ENCODE peak calls at places on chromosomes 12 and 14, in four cellular contexts. X is lower leg skin; S is stimulated activated CD8-positive, alpha-beta memory T cell treated with anti-CD3 and anti-CD28 coated beads, Interleukin-4, amount 100 ng/mL, for 4 hours; P is H1. A is an unnamed sample.

GRCh38 chr12:116455540-116456306 is 103.5 kb upstream of the MAP1LC3B2 start:
- DNase-seq in X (peak), S (no peak), P (no peak), A (peak)

GRCh38 chr12:30822385-30823139 is 67.8 kb upstream of the CAPRIN2 start:
- DNase-seq in S (no peak), X (peak), P (peak), A (peak)

GRCh38 chr12:68785358-68785757 is 22.6 kb upstream of the MDM2 start:
- DNase-seq in X (no peak), S (no peak), P (no peak), A (no peak)

GRCh38 chr14:74244115-74244514 is 4.9 kb downstream of the VSX2 start:
- DNase-seq in P (no peak), S (no peak), X (no peak), A (no peak)

GRCh38 chr12:3551386-3551785 is 60.4 kb downstream of the PRMT8 start:
- DNase-seq in P (peak), S (no peak), X (peak), A (no peak)

GRCh38 chr14:29927596-29928341 is at the start of gene PRKD1:
- DNase-seq in S (no peak), X (peak), P (peak), A (peak)

GRCh38 chr12:47881826-47882427 is 22.9 kb downstream of the VDR start:
- DNase-seq in X (no peak), S (no peak), P (no peak), A (no peak)

GRCh38 chr12:86711716-86712115 is 455.5 kb upstream of the MGAT4C start:
- DNase-seq in X (no peak), S (no peak), P (no peak), A (no peak)

GRCh38 chr14:50038398-50039119 is 77.8 kb downstream of the VCPKMT start:
- DNase-seq in S (no peak), X (no peak), P (no peak), A (no peak)

GRCh38 chr12:64056741-64057140 is 165.4 kb downstream of the KICS2 start:
- DNase-seq in P (no peak), X (no peak), S (no peak), A (no peak)

GRCh38 chr14:81453166-81453766 is 53.1 kb upstream of the STON2 start:
- DNase-seq in X (no peak), S (no peak), P (peak), A (peak)

GRCh38 chr14:54564799-54565235 is 2.1 kb upstream of the SAMD4A start:
- DNase-seq in P (no peak), X (no peak), S (no peak), A (no peak)

GRCh38 chr14:19754172-19754571 is 10.8 kb downstream of the OR4Q3 start:
- DNase-seq in X (no peak), S (no peak), P (no peak), A (no peak)

GRCh38 chr12:47079894-47080724 is at the start of gene AMIGO2:
- DNase-seq in P (peak), X (peak), S (peak), A (no peak)

GRCh38 chr12:80412343-80412953 is 31.6 kb upstream of the PTPRQ start:
- DNase-seq in S (no peak), P (no peak), X (no peak), A (peak)

GRCh38 chr14:96363751-96364336 is 518 bp downstream of the GSKIP start:
- DNase-seq in P (no peak), X (peak), S (no peak), A (peak)

GRCh38 chr14:75946785-75947184 is 35.0 kb downstream of the TGFB3 start:
- DNase-seq in X (no peak), S (no peak), P (no peak), A (peak)

GRCh38 chr14:74401504-74402241 is 24.3 kb downstream of the SYNDIG1L start:
- DNase-seq in X (peak), S (peak), P (peak), A (peak)

GRCh38 chr12:58204086-58204485 is 262.7 kb downstream of the ATP23 start:
- DNase-seq in X (no peak), S (no peak), P (no peak), A (no peak)

GRCh38 chr12:95002754-95003153 is 743 bp downstream of the NDUFA12 start:
- DNase-seq in S (no peak), P (no peak), X (no peak), A (no peak)

GRCh38 chr14:74257078-74257987 is 18.1 kb downstream of the VSX2 start:
- DNase-seq in P (peak), X (peak), S (peak), A (peak)

GRCh38 chr12:21613931-21614330 is 9.3 kb upstream of the GYS2 start:
- DNase-seq in P (no peak), X (no peak), S (no peak), A (no peak)

GRCh38 chr12:17334784-17335183 is 728.8 kb upstream of the LMO3 start:
- DNase-seq in P (no peak), X (no peak), S (no peak), A (no peak)

GRCh38 chr14:65103150-65103760 is 938 bp upstream of the MAX start:
- DNase-seq in X (no peak), P (no peak), S (no peak), A (peak)

GRCh38 chr14:105411017-105411941 is 8.3 kb upstream of the MTA1 start:
- DNase-seq in X (no peak), P (peak), S (no peak), A (peak)

GRCh38 chr14:57854571-57854970 is 11.3 kb downstream of the SLC35F4 start:
- DNase-seq in P (no peak), X (no peak), S (no peak), A (no peak)

A was measured in BE2C.